ENCODE peak calls at places on chromosomes 5 and 9, in eight cellular contexts. One of them, this sample, is unnamed.

GRCh38 chr9:108417726-108418125 is 438.1 kb downstream of the ACTL7B start:
- DNase-seq in T-helper 2 cell: no peak
- DNase-seq in M059J: no peak
- DNase-seq in stimulated activated naive B cell treated with anti-CD40 and anti-IgM and Interleukin-4, amounts not matched to agents 10 μg/mL and 1 μg/mL and 100 μg/mL, for 72 hours: no peak
- DNase-seq in BJ: no peak
- DNase-seq in cardiac fibroblast: peak
- DNase-seq in lower lobe of right lung: no peak
- DNase-seq in CD8-positive, alpha-beta T cell: no peak
- DNase-seq in this sample: no peak

GRCh38 chr9:122562134-122562760 is 9.3 kb downstream of the OR1N2 start:
- DNase-seq in T-helper 2 cell: no peak
- DNase-seq in cardiac fibroblast: no peak
- DNase-seq in BJ: no peak
- DNase-seq in stimulated activated naive B cell treated with anti-CD40 and anti-IgM and Interleukin-4, amounts not matched to agents 10 μg/mL and 1 μg/mL and 100 μg/mL, for 72 hours: no peak
- DNase-seq in CD8-positive, alpha-beta T cell: peak
- DNase-seq in lower lobe of right lung: no peak
- DNase-seq in M059J: no peak
- DNase-seq in this sample: no peak

GRCh38 chr5:103849934-103850333 is 287.3 kb upstream of the NUDT12 start:
- DNase-seq in BJ: peak
- DNase-seq in T-helper 2 cell: no peak
- DNase-seq in lower lobe of right lung: no peak
- DNase-seq in cardiac fibroblast: peak
- DNase-seq in M059J: peak
- DNase-seq in CD8-positive, alpha-beta T cell: no peak
- DNase-seq in stimulated activated naive B cell treated with anti-CD40 and anti-IgM and Interleukin-4, amounts not matched to agents 10 μg/mL and 1 μg/mL and 100 μg/mL, for 72 hours: no peak
- DNase-seq in this sample: no peak

GRCh38 chr5:21895766-21896165 is 957.4 kb downstream of the CDH12 start:
- DNase-seq in BJ: no peak
- DNase-seq in M059J: no peak
- DNase-seq in cardiac fibroblast: no peak
- DNase-seq in stimulated activated naive B cell treated with anti-CD40 and anti-IgM and Interleukin-4, amounts not matched to agents 10 μg/mL and 1 μg/mL and 100 μg/mL, for 72 hours: no peak
- DNase-seq in T-helper 2 cell: no peak
- DNase-seq in lower lobe of right lung: no peak
- DNase-seq in CD8-positive, alpha-beta T cell: no peak
- DNase-seq in this sample: no peak

GRCh38 chr5:64977779-64978178 is 209.0 kb downstream of the CWC27 start:
- DNase-seq in T-helper 2 cell: no peak
- DNase-seq in BJ: no peak
- DNase-seq in lower lobe of right lung: no peak
- DNase-seq in cardiac fibroblast: peak
- DNase-seq in stimulated activated naive B cell treated with anti-CD40 and anti-IgM and Interleukin-4, amounts not matched to agents 10 μg/mL and 1 μg/mL and 100 μg/mL, for 72 hours: no peak
- DNase-seq in CD8-positive, alpha-beta T cell: no peak
- DNase-seq in M059J: peak
- DNase-seq in this sample: no peak

GRCh38 chr9:88808019-88808656 is 183.1 kb upstream of the S1PR3 start:
- DNase-seq in stimulated activated naive B cell treated with anti-CD40 and anti-IgM and Interleukin-4, amounts not matched to agents 10 μg/mL and 1 μg/mL and 100 μg/mL, for 72 hours: no peak
- DNase-seq in T-helper 2 cell: no peak
- DNase-seq in M059J: no peak
- DNase-seq in lower lobe of right lung: no peak
- DNase-seq in cardiac fibroblast: peak
- DNase-seq in CD8-positive, alpha-beta T cell: no peak
- DNase-seq in BJ: no peak
- DNase-seq in this sample: no peak

GRCh38 chr5:157312492-157312891 is 46.6 kb downstream of the CYFIP2 start:
- DNase-seq in M059J: peak
- DNase-seq in lower lobe of right lung: no peak
- DNase-seq in T-helper 2 cell: peak
- DNase-seq in stimulated activated naive B cell treated with anti-CD40 and anti-IgM and Interleukin-4, amounts not matched to agents 10 μg/mL and 1 μg/mL and 100 μg/mL, for 72 hours: peak
- DNase-seq in BJ: no peak
- DNase-seq in cardiac fibroblast: peak
- DNase-seq in CD8-positive, alpha-beta T cell: peak
- DNase-seq in this sample: peak

GRCh38 chr9:128723352-128723865 is 518 bp downstream of the ZDHHC12 start:
- DNase-seq in lower lobe of right lung: no peak
- DNase-seq in M059J: no peak
- DNase-seq in BJ: no peak
- DNase-seq in CD8-positive, alpha-beta T cell: no peak
- DNase-seq in stimulated activated naive B cell treated with anti-CD40 and anti-IgM and Interleukin-4, amounts not matched to agents 10 μg/mL and 1 μg/mL and 100 μg/mL, for 72 hours: no peak
- DNase-seq in cardiac fibroblast: no peak
- DNase-seq in T-helper 2 cell: no peak
- DNase-seq in this sample: no peak

GRCh38 chr9:137880976-137881530 is 3.5 kb downstream of the CACNA1B start:
- DNase-seq in BJ: no peak
- DNase-seq in stimulated activated naive B cell treated with anti-CD40 and anti-IgM and Interleukin-4, amounts not matched to agents 10 μg/mL and 1 μg/mL and 100 μg/mL, for 72 hours: no peak
- DNase-seq in lower lobe of right lung: peak
- DNase-seq in cardiac fibroblast: no peak
- DNase-seq in M059J: no peak
- DNase-seq in T-helper 2 cell: no peak
- DNase-seq in CD8-positive, alpha-beta T cell: no peak
- DNase-seq in this sample: no peak

GRCh38 chr9:113687680-113688371 is 188.3 kb upstream of the ZNF618 start:
- DNase-seq in M059J: no peak
- DNase-seq in T-helper 2 cell: no peak
- DNase-seq in stimulated activated naive B cell treated with anti-CD40 and anti-IgM and Interleukin-4, amounts not matched to agents 10 μg/mL and 1 μg/mL and 100 μg/mL, for 72 hours: no peak
- DNase-seq in cardiac fibroblast: peak
- DNase-seq in CD8-positive, alpha-beta T cell: no peak
- DNase-seq in lower lobe of right lung: no peak
- DNase-seq in BJ: no peak
- DNase-seq in this sample: no peak

GRCh38 chr5:68436686-68437520 is 221.3 kb downstream of the PIK3R1 start:
- DNase-seq in lower lobe of right lung: no peak
- DNase-seq in BJ: no peak
- DNase-seq in T-helper 2 cell: no peak
- DNase-seq in cardiac fibroblast: no peak
- DNase-seq in M059J: no peak
- DNase-seq in CD8-positive, alpha-beta T cell: no peak
- DNase-seq in stimulated activated naive B cell treated with anti-CD40 and anti-IgM and Interleukin-4, amounts not matched to agents 10 μg/mL and 1 μg/mL and 100 μg/mL, for 72 hours: no peak
- DNase-seq in this sample: no peak

This sample was measured in T-helper 9 cell.